ENCODE peak calls at places on chromosome 14, in seven cellular contexts. Y is IMR-90, G is HCT116, P is K562, D is GM12878, U is H1, L is HepG2. J is an unnamed sample.

GRCh38 chr14:36791402-36791801 is 129.7 kb downstream of the PAX9 start:
- DNase-seq in D (no peak), L (peak), Y (no peak), G (no peak), P (no peak), U (no peak), J (no peak)

GRCh38 chr14:54582334-54582733 is 15.4 kb downstream of the SAMD4A start:
- DNase-seq in Y (no peak), U (no peak), G (no peak), L (no peak), P (no peak), D (no peak), J (no peak)

GRCh38 chr14:67721851-67722250 is 20.2 kb downstream of the RDH12 start:
- DNase-seq in L (no peak), Y (no peak), D (no peak), G (no peak), U (no peak), P (no peak), J (no peak)

GRCh38 chr14:45715946-45716345 is 462.9 kb upstream of the MIS18BP1 start:
- DNase-seq in G (no peak), P (no peak), D (no peak), L (no peak), Y (no peak), U (no peak), J (no peak)

GRCh38 chr14:103139371-103140016 is 16.2 kb downstream of the TNFAIP2 start:
- DNase-seq in Y (no peak), D (no peak), L (no peak), G (no peak), P (no peak), U (no peak), J (no peak)

GRCh38 chr14:45145214-45145613 is 9.5 kb downstream of the FANCM start:
- DNase-seq in Y (no peak), G (no peak), U (no peak), L (no peak), D (no peak), P (no peak), J (no peak)

GRCh38 chr14:21572604-21573003 is 7.3 kb downstream of the OR10G3 start:
- DNase-seq in P (no peak), U (no peak), L (no peak), Y (no peak), D (no peak), G (no peak), J (no peak)

GRCh38 chr14:102212845-102213244 is 73.1 kb downstream of the WDR20 start:
- DNase-seq in G (no peak), D (no peak), L (no peak), U (no peak), Y (no peak), P (no peak), J (no peak)

GRCh38 chr14:98907981-98908544 is 363.9 kb downstream of the BCL11B start:
- DNase-seq in P (no peak), Y (no peak), L (no peak), G (no peak), D (no peak), U (no peak), J (no peak)

GRCh38 chr14:105092912-105093425 is 27.7 kb upstream of the GPR132 start:
- DNase-seq in U (no peak), L (no peak), Y (peak), G (no peak), P (peak), D (no peak), J (peak)

GRCh38 chr14:32085845-32086383 is 8.8 kb downstream of the ARHGAP5 start:
- DNase-seq in D (no peak), Y (no peak), G (no peak), P (no peak), L (no peak), U (no peak), J (no peak)

GRCh38 chr14:23240661-23241060 is 2.9 kb downstream of the RNF212B start:
- DNase-seq in U (no peak), L (no peak), D (no peak), Y (no peak), G (no peak), P (no peak), J (no peak)

GRCh38 chr14:23242076-23242475 is 4.3 kb downstream of the RNF212B start:
- DNase-seq in L (no peak), D (no peak), G (no peak), U (no peak), Y (no peak), P (no peak), J (no peak)

GRCh38 chr14:23237772-23238594 is at the start of gene RNF212B:
- DNase-seq in L (peak), U (peak), G (peak), P (peak), D (no peak), Y (peak), J (peak)
- H3K4me3 ChIP-seq in L (no peak), U (peak), G (peak), P (peak), D (no peak), Y (peak), J (no peak)

GRCh38 chr14:72679106-72679505 is 214.8 kb downstream of the DPF3 start:
- DNase-seq in G (no peak), L (no peak), Y (peak), D (no peak), P (no peak), U (no peak), J (peak)
- H3K9ac ChIP-seq in G (no peak), L (no peak), Y (peak), D (no peak), P (no peak), U (no peak), J (peak)

GRCh38 chr14:63205850-63206249 is 1.6 kb downstream of the RHOJ start:
- DNase-seq in Y (peak), U (no peak), G (no peak), D (no peak), L (no peak), P (no peak), J (peak)

GRCh38 chr14:63204407-63205280 is at the start of gene RHOJ:
- DNase-seq in P (no peak), U (no peak), Y (peak), G (no peak), D (no peak), L (no peak), J (no peak)

GRCh38 chr14:63203015-63203414 is 1.2 kb upstream of the RHOJ start:
- DNase-seq in Y (no peak), P (no peak), G (no peak), D (no peak), U (no peak), L (no peak), J (no peak)

GRCh38 chr14:63205281-63205575 is 985 bp downstream of the RHOJ start:
- DNase-seq in L (no peak), G (no peak), P (no peak), Y (no peak), D (no peak), U (no peak), J (no peak)

DNA sequence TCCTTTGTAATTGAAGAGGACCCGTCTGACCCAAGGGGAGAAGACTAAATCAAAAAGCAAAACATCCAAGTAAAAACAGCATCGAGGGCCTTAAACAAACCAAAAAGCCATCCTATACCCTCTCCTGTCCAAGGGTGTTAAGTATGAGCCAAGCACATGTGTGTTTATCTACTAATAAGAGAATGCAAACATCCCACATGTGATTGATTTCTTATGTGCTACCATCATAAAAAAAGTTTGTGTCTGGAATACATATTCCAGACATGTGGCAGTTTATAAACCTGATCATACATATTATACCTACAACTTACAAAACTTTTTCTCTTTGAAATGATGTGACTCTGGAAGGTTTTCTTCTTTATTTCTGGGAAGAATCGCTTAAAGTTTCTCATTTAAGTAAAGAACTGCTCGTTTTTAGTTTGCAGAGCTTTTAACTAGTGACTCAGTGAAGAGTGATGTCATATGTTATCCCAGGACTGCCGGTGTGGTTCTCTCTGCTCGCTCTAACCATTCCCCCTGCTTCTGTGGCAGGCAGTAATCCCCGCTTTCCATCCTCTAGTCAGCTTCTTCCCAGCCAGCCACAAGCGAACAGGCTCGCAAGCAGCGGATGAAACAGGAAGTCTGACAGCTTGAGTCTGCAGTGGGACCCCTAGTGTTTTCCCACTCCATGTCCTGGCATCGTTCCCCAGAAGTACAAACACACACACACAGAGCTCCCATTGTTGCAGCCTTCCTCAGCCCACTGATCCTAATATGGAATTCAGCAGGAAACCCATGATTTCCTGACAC is 431 bp upstream of the RHOJ start:
- DNase-seq in P (peak), L (peak), G (no peak), U (peak), Y (peak), D (no peak), J (peak)
- TF ChIP-seq POLR2A in P (no peak), L (no peak), G (no peak), U (no peak), Y (peak), D (no peak), J (no peak)

GRCh38 chr14:86641310-86641709 is 1111.4 kb downstream of the FLRT2 start:
- DNase-seq in G (no peak), Y (no peak), U (no peak), P (no peak), D (no peak), L (no peak), J (no peak)
- H3K4me3 ChIP-seq in G (no peak), Y (no peak), U (no peak), P (no peak), D (no peak), L (no peak), J (no peak)

GRCh38 chr14:65421201-65421981 is 8.9 kb downstream of the FUT8 start:
- DNase-seq in G (no peak), U (no peak), L (no peak), D (no peak), P (no peak), Y (peak), J (no peak)
- H3K9ac ChIP-seq in G (no peak), U (no peak), L (no peak), D (no peak), P (peak), Y (no peak), J (no peak)

GRCh38 chr14:22796087-22796707 is 19.0 kb downstream of the SLC7A7 start:
- DNase-seq in Y (no peak), G (no peak), U (no peak), P (peak), L (peak), D (peak), J (no peak)
- TF ChIP-seq POLR2A in Y (no peak), G (no peak), U (no peak), P (no peak), L (no peak), D (peak), J (no peak)

GRCh38 chr14:52692248-52692962 is 3.0 kb downstream of the ERO1A start:
- DNase-seq in D (no peak), G (no peak), P (peak), Y (peak), U (no peak), L (no peak), J (no peak)
- H3K4me3 ChIP-seq in D (peak), G (no peak), P (no peak), Y (no peak), U (no peak), L (peak), J (no peak)

J was measured in endothelial cell of umbilical vein.